ENCODE peak calls at places on chromosomes 2 and 18, in five cellular contexts. One of them, this sample, is unnamed.

GRCh38 chr2:238654479-238654878 is 193.4 kb upstream of the TWIST2 start:
- DNase-seq in amniotic stem cell: no peak
- DNase-seq in AG04450: no peak
- DNase-seq in AG10803: no peak
- DNase-seq in activated naive CD4-positive, alpha-beta T cell treated with anti-CD3 and anti-CD28 coated beads for 36 hours: no peak
- DNase-seq in this sample: no peak

GRCh38 chr2:216569765-216570164 is 63.5 kb upstream of the IGFBP2 start:
- DNase-seq in AG10803: no peak
- DNase-seq in activated naive CD4-positive, alpha-beta T cell treated with anti-CD3 and anti-CD28 coated beads for 36 hours: no peak
- DNase-seq in amniotic stem cell: no peak
- DNase-seq in AG04450: no peak
- DNase-seq in this sample: no peak

GRCh38 chr2:177474904-177475474 is 82.4 kb downstream of the AGPS start:
- DNase-seq in AG04450: no peak
- DNase-seq in AG10803: peak
- DNase-seq in activated naive CD4-positive, alpha-beta T cell treated with anti-CD3 and anti-CD28 coated beads for 36 hours: no peak
- DNase-seq in amniotic stem cell: no peak
- DNase-seq in this sample: no peak

GRCh38 chr2:120546077-120546864 is 189.4 kb upstream of the GLI2 start:
- DNase-seq in AG10803: peak
- DNase-seq in activated naive CD4-positive, alpha-beta T cell treated with anti-CD3 and anti-CD28 coated beads for 36 hours: no peak
- DNase-seq in amniotic stem cell: peak
- DNase-seq in AG04450: peak
- DNase-seq in this sample: peak

GRCh38 chr18:75437979-75438378 is 10.5 kb upstream of the SMIM21 start:
- DNase-seq in AG04450: no peak
- DNase-seq in amniotic stem cell: no peak
- DNase-seq in AG10803: no peak
- DNase-seq in activated naive CD4-positive, alpha-beta T cell treated with anti-CD3 and anti-CD28 coated beads for 36 hours: no peak
- DNase-seq in this sample: no peak

GRCh38 chr2:191213333-191213732 is 31.9 kb upstream of the MYO1B start:
- DNase-seq in AG10803: no peak
- DNase-seq in activated naive CD4-positive, alpha-beta T cell treated with anti-CD3 and anti-CD28 coated beads for 36 hours: no peak
- DNase-seq in amniotic stem cell: no peak
- DNase-seq in AG04450: no peak
- DNase-seq in this sample: no peak

GRCh38 chr2:10453899-10454298 is 5.8 kb upstream of the ODC1 start:
- DNase-seq in activated naive CD4-positive, alpha-beta T cell treated with anti-CD3 and anti-CD28 coated beads for 36 hours: no peak
- DNase-seq in amniotic stem cell: no peak
- DNase-seq in AG10803: no peak
- DNase-seq in AG04450: no peak
- DNase-seq in this sample: no peak

GRCh38 chr2:231545105-231545902 is 15.1 kb upstream of the NMUR1 start:
- DNase-seq in AG04450: no peak
- DNase-seq in activated naive CD4-positive, alpha-beta T cell treated with anti-CD3 and anti-CD28 coated beads for 36 hours: peak
- DNase-seq in amniotic stem cell: no peak
- DNase-seq in AG10803: no peak
- DNase-seq in this sample: no peak

GRCh38 chr2:238170386-238171071 is 11.8 kb downstream of the ERFE start:
- DNase-seq in activated naive CD4-positive, alpha-beta T cell treated with anti-CD3 and anti-CD28 coated beads for 36 hours: no peak
- DNase-seq in amniotic stem cell: no peak
- DNase-seq in AG04450: no peak
- DNase-seq in AG10803: no peak
- DNase-seq in this sample: no peak

GRCh38 chr2:31945572-31945935 is 65.3 kb downstream of the MEMO1 start:
- DNase-seq in AG04450: no peak
- DNase-seq in AG10803: peak
- DNase-seq in amniotic stem cell: no peak
- DNase-seq in activated naive CD4-positive, alpha-beta T cell treated with anti-CD3 and anti-CD28 coated beads for 36 hours: no peak
- DNase-seq in this sample: no peak

GRCh38 chr2:37570773-37571570 is 100.5 kb downstream of the CDC42EP3 start:
- DNase-seq in amniotic stem cell: peak
- DNase-seq in AG04450: no peak
- DNase-seq in AG10803: peak
- DNase-seq in activated naive CD4-positive, alpha-beta T cell treated with anti-CD3 and anti-CD28 coated beads for 36 hours: peak
- DNase-seq in this sample: no peak

GRCh38 chr2:215713393-215713792 is 277.5 kb upstream of the FN1 start:
- DNase-seq in amniotic stem cell: no peak
- DNase-seq in activated naive CD4-positive, alpha-beta T cell treated with anti-CD3 and anti-CD28 coated beads for 36 hours: no peak
- DNase-seq in AG10803: peak
- DNase-seq in AG04450: peak
- DNase-seq in this sample: no peak

This sample was measured in tibial nerve.